ENCODE peak calls at places on chromosomes 7 and 10, in five cellular contexts. One of them, this sample, is unnamed.

GRCh38 chr10:73965890-73966768 is 31.8 kb upstream of the VCL start:
- DNase-seq in right atrium auricular region: peak; percentile 90
- DNase-seq in HCT116: peak; percentile 99
- DNase-seq in heart left ventricle: peak; percentile 84
- DNase-seq in colonic mucosa: peak; percentile 81
- DNase-seq in this sample: no peak

GRCh38 chr10:3781458-3782098 is 3.4 kb downstream of the KLF6 start:
- DNase-seq in heart left ventricle: peak; percentile 84
- DNase-seq in HCT116: no peak
- DNase-seq in colonic mucosa: peak; percentile 36
- DNase-seq in right atrium auricular region: no peak
- DNase-seq in this sample: peak; percentile 46

GRCh38 chr7:144470052-144470451 is 66.6 kb upstream of the NOBOX start:
- DNase-seq in right atrium auricular region: no peak
- DNase-seq in colonic mucosa: no peak
- DNase-seq in heart left ventricle: no peak
- DNase-seq in HCT116: no peak
- DNase-seq in this sample: no peak

GRCh38 chr7:158824028-158824427 is 5.3 kb downstream of the ESYT2 start:
- DNase-seq in colonic mucosa: no peak
- DNase-seq in heart left ventricle: no peak
- DNase-seq in right atrium auricular region: no peak
- DNase-seq in HCT116: no peak
- DNase-seq in this sample: peak; percentile 52

GRCh38 chr10:90286406-90286805 is 571.4 kb downstream of the HTR7 start:
- DNase-seq in right atrium auricular region: no peak
- DNase-seq in HCT116: no peak
- DNase-seq in colonic mucosa: no peak
- DNase-seq in heart left ventricle: no peak
- DNase-seq in this sample: no peak

GRCh38 chr10:132492323-132493035 is 45.1 kb upstream of the INPP5A start:
- DNase-seq in colonic mucosa: no peak
- DNase-seq in HCT116: no peak
- DNase-seq in right atrium auricular region: no peak
- DNase-seq in heart left ventricle: no peak
- DNase-seq in this sample: no peak

GRCh38 chr7:134992626-134993179 is 6.4 kb downstream of the AGBL3 start:
- DNase-seq in right atrium auricular region: no peak
- DNase-seq in heart left ventricle: no peak
- DNase-seq in HCT116: no peak
- DNase-seq in colonic mucosa: no peak
- DNase-seq in this sample: peak; percentile 13

GRCh38 chr10:18571076-18571475 is 80.3 kb downstream of the NSUN6 start:
- DNase-seq in colonic mucosa: no peak
- DNase-seq in HCT116: no peak
- DNase-seq in heart left ventricle: no peak
- DNase-seq in right atrium auricular region: no peak
- DNase-seq in this sample: no peak

GRCh38 chr10:96292971-96293909 is 11.0 kb upstream of the DNTT start:
- DNase-seq in heart left ventricle: no peak
- DNase-seq in colonic mucosa: peak; percentile 43
- DNase-seq in right atrium auricular region: no peak
- DNase-seq in HCT116: peak; percentile 47
- DNase-seq in this sample: peak; percentile 51

GRCh38 chr7:3722396-3722846 is 421.4 kb downstream of the SDK1 start:
- DNase-seq in heart left ventricle: no peak
- DNase-seq in right atrium auricular region: no peak
- DNase-seq in HCT116: peak; percentile 27
- DNase-seq in colonic mucosa: no peak
- DNase-seq in this sample: peak; percentile 29

GRCh38 chr10:58184120-58184670 is 83.5 kb downstream of the IPMK start:
- DNase-seq in colonic mucosa: no peak
- DNase-seq in HCT116: no peak
- DNase-seq in right atrium auricular region: no peak
- DNase-seq in heart left ventricle: no peak
- DNase-seq in this sample: no peak

GRCh38 chr7:20432071-20432470 is 101.4 kb downstream of the ITGB8 start:
- DNase-seq in HCT116: no peak
- DNase-seq in heart left ventricle: no peak
- DNase-seq in right atrium auricular region: no peak
- DNase-seq in colonic mucosa: no peak
- DNase-seq in this sample: no peak

GRCh38 chr10:69644658-69645295 is 14.7 kb downstream of the FAM241B start:
- DNase-seq in HCT116: peak; percentile 35
- DNase-seq in heart left ventricle: no peak
- DNase-seq in right atrium auricular region: peak; percentile 62
- DNase-seq in colonic mucosa: peak; percentile 57
- DNase-seq in this sample: peak; percentile 25

GRCh38 chr10:68871731-68872342 is 29.3 kb upstream of the DDX50 start:
- DNase-seq in heart left ventricle: no peak
- DNase-seq in colonic mucosa: no peak
- DNase-seq in HCT116: no peak
- DNase-seq in right atrium auricular region: no peak
- DNase-seq in this sample: no peak

DNA sequence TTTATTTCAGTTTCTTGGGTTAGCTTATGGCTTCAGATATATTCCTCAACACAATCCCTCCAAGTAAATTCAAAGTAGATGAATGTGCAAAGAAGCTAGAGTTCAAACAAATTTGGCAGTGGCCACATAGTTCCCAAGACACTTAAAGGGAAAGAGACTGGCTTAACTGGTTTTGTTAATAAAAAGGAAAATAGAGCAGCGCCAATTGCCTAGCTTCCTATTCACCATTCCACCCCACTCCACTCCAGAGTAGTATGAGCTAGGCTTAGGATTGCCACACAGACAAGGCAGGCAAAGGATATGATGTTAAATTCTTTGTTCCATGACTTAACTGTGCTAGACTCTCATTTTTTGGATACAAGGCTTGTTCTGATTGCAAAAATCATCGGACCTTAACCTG is 2.0 kb downstream of the XRCC2 start:
- DNase-seq in HCT116: no peak
- DNase-seq in right atrium auricular region: no peak
- DNase-seq in colonic mucosa: no peak
- DNase-seq in heart left ventricle: no peak
- DNase-seq in this sample: no peak
- H3K4me3 ChIP-seq in HCT116: no peak overlapping the region
- H3K4me3 ChIP-seq in right atrium auricular region: no peak overlapping the region
- H3K4me3 ChIP-seq in colonic mucosa: no peak overlapping the region
- H3K4me3 ChIP-seq in heart left ventricle: no peak overlapping the region
- H3K4me3 ChIP-seq in this sample: no peak overlapping the region

GRCh38 chr7:111730476-111731300 is 168.4 kb upstream of the IMMP2L start:
- DNase-seq in HCT116: peak; percentile 39
- DNase-seq in heart left ventricle: no peak
- DNase-seq in right atrium auricular region: no peak
- DNase-seq in colonic mucosa: no peak
- DNase-seq in this sample: no peak
- TF ChIP-seq CTCF in HCT116: peak; percentile 62
- TF ChIP-seq CTCF in heart left ventricle: peak; percentile 49
- TF ChIP-seq CTCF in right atrium auricular region: peak; percentile 45
- TF ChIP-seq CTCF in colonic mucosa: peak; percentile 16
- TF ChIP-seq CTCF in this sample: no peak

GRCh38 chr10:131087464-131088215 is 223.9 kb downstream of the TCERG1L start:
- DNase-seq in right atrium auricular region: no peak
- DNase-seq in heart left ventricle: no peak
- DNase-seq in colonic mucosa: no peak
- DNase-seq in HCT116: no peak
- DNase-seq in this sample: no peak

GRCh38 chr10:131084791-131085585 is 226.5 kb downstream of the TCERG1L start:
- DNase-seq in heart left ventricle: no peak
- DNase-seq in HCT116: no peak
- DNase-seq in colonic mucosa: no peak
- DNase-seq in right atrium auricular region: no peak
- DNase-seq in this sample: no peak

GRCh38 chr10:131086094-131086493 is 225.4 kb downstream of the TCERG1L start:
- DNase-seq in right atrium auricular region: no peak
- DNase-seq in HCT116: no peak
- DNase-seq in heart left ventricle: no peak
- DNase-seq in colonic mucosa: no peak
- DNase-seq in this sample: no peak

GRCh38 chr10:131085586-131085860 is 226.0 kb downstream of the TCERG1L start:
- DNase-seq in right atrium auricular region: no peak
- DNase-seq in HCT116: no peak
- DNase-seq in heart left ventricle: no peak
- DNase-seq in colonic mucosa: no peak
- DNase-seq in this sample: no peak

GRCh38 chr10:131086511-131086910 is 225.0 kb downstream of the TCERG1L start:
- DNase-seq in HCT116: no peak
- DNase-seq in heart left ventricle: no peak
- DNase-seq in right atrium auricular region: no peak
- DNase-seq in colonic mucosa: no peak
- DNase-seq in this sample: no peak
- H3K4me1 ChIP-seq in HCT116: no peaks in the 10 kb centered on the region
- H3K4me1 ChIP-seq in heart left ventricle: no peaks in the 10 kb centered on the region
- H3K4me1 ChIP-seq in right atrium auricular region: no peaks in the 10 kb centered on the region
- H3K4me1 ChIP-seq in colonic mucosa: no peaks in the 10 kb centered on the region
- H3K4me1 ChIP-seq in this sample: peaks cover 7% of the 10 kb centered on the region

GRCh38 chr10:22649977-22650376 is 64.4 kb downstream of the PIP4K2A start:
- DNase-seq in right atrium auricular region: no peak
- DNase-seq in HCT116: no peak
- DNase-seq in colonic mucosa: no peak
- DNase-seq in heart left ventricle: no peak
- DNase-seq in this sample: no peak
- H3K4me3 ChIP-seq in right atrium auricular region: no peak overlapping the region
- H3K4me3 ChIP-seq in HCT116: no peak overlapping the region
- H3K4me3 ChIP-seq in colonic mucosa: no peak overlapping the region
- H3K4me3 ChIP-seq in heart left ventricle: no peak overlapping the region
- H3K4me3 ChIP-seq in this sample: peak overlapping the region; percentile 28

DNA sequence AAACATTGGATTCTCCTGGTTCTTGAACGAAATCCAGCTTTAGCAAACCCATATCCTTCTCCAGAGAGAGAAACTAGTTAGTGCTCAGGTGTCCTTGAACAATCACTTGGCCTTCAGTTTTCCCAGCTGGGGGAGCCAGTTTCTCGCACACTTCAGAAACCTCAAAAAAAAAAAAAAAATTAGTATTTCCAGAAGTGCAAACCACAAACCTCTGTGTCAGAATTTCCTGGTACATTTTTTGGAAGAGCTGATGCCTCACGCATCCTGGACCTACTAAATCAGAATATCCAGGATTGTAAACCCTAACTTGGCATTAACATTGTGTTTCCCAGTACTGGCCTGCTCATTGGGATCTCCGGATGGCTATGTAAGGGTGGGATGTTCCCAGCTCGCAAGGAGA is 143.4 kb upstream of the EGR2 start:
- DNase-seq in HCT116: no peak
- DNase-seq in right atrium auricular region: no peak
- DNase-seq in colonic mucosa: no peak
- DNase-seq in heart left ventricle: no peak
- DNase-seq in this sample: no peak
- TF ChIP-seq CTCF in HCT116: no peak
- TF ChIP-seq CTCF in right atrium auricular region: no peak
- TF ChIP-seq CTCF in colonic mucosa: no peak
- TF ChIP-seq CTCF in heart left ventricle: no peak
- TF ChIP-seq CTCF in this sample: no peak

GRCh38 chr10:102627446-102628293 is 16.6 kb upstream of the TRIM8 start:
- DNase-seq in colonic mucosa: no peak
- DNase-seq in HCT116: no peak
- DNase-seq in right atrium auricular region: no peak
- DNase-seq in heart left ventricle: no peak
- DNase-seq in this sample: no peak

GRCh38 chr10:102627141-102627445 is 17.2 kb upstream of the TRIM8 start:
- DNase-seq in colonic mucosa: no peak
- DNase-seq in heart left ventricle: no peak
- DNase-seq in HCT116: no peak
- DNase-seq in right atrium auricular region: no peak
- DNase-seq in this sample: no peak

GRCh38 chr10:102624751-102625330 is 19.4 kb upstream of the TRIM8 start:
- DNase-seq in HCT116: no peak
- DNase-seq in colonic mucosa: no peak
- DNase-seq in heart left ventricle: no peak
- DNase-seq in right atrium auricular region: no peak
- DNase-seq in this sample: no peak

GRCh38 chr10:102624094-102624493 is 20.2 kb upstream of the TRIM8 start:
- DNase-seq in heart left ventricle: no peak
- DNase-seq in HCT116: no peak
- DNase-seq in colonic mucosa: no peak
- DNase-seq in right atrium auricular region: no peak
- DNase-seq in this sample: no peak

GRCh38 chr10:102626026-102626686 is 18.1 kb upstream of the TRIM8 start:
- DNase-seq in colonic mucosa: no peak
- DNase-seq in heart left ventricle: no peak
- DNase-seq in HCT116: no peak
- DNase-seq in right atrium auricular region: no peak
- DNase-seq in this sample: no peak
- H3K4me1 ChIP-seq in colonic mucosa: peaks cover 4% of the 10 kb centered on the region
- H3K4me1 ChIP-seq in heart left ventricle: peaks cover 71% of the 10 kb centered on the region
- H3K4me1 ChIP-seq in HCT116: peaks cover 51% of the 10 kb centered on the region
- H3K4me1 ChIP-seq in right atrium auricular region: no peaks in the 10 kb centered on the region
- H3K4me1 ChIP-seq in this sample: no peaks in the 10 kb centered on the region

GRCh38 chr10:72088879-72089585 is 681 bp upstream of the SPOCK2 start:
- DNase-seq in colonic mucosa: no peak
- DNase-seq in right atrium auricular region: peak; percentile 67
- DNase-seq in heart left ventricle: no peak
- DNase-seq in HCT116: no peak
- DNase-seq in this sample: peak; percentile 67
- H3K4me3 ChIP-seq in colonic mucosa: no peak overlapping the region
- H3K4me3 ChIP-seq in right atrium auricular region: peak overlapping the region; percentile 58
- H3K4me3 ChIP-seq in heart left ventricle: peak overlapping the region; percentile 58
- H3K4me3 ChIP-seq in HCT116: no peak overlapping the region
- H3K4me3 ChIP-seq in this sample: peak overlapping the region; percentile 98

GRCh38 chr10:61897671-61898434 is 3.6 kb upstream of the ARID5B start:
- DNase-seq in heart left ventricle: no peak
- DNase-seq in right atrium auricular region: peak; percentile 80
- DNase-seq in colonic mucosa: peak; percentile 46
- DNase-seq in HCT116: no peak
- DNase-seq in this sample: no peak
- TF ChIP-seq CTCF in heart left ventricle: peak; percentile 40
- TF ChIP-seq CTCF in right atrium auricular region: peak; percentile 44
- TF ChIP-seq CTCF in colonic mucosa: no peak
- TF ChIP-seq CTCF in HCT116: no peak
- TF ChIP-seq CTCF in this sample: no peak

GRCh38 chr10:5559642-5560141 is 34.9 kb downstream of the CALML3 start:
- DNase-seq in heart left ventricle: no peak
- DNase-seq in right atrium auricular region: no peak
- DNase-seq in HCT116: no peak
- DNase-seq in colonic mucosa: no peak
- DNase-seq in this sample: no peak

GRCh38 chr10:5563237-5563961 is 38.6 kb downstream of the CALML3 start:
- DNase-seq in heart left ventricle: peak; percentile 40
- DNase-seq in HCT116: no peak
- DNase-seq in colonic mucosa: no peak
- DNase-seq in right atrium auricular region: no peak
- DNase-seq in this sample: no peak

GRCh38 chr10:5561704-5562645 is 37.2 kb downstream of the CALML3 start:
- DNase-seq in colonic mucosa: no peak
- DNase-seq in heart left ventricle: peak; percentile 40
- DNase-seq in right atrium auricular region: no peak
- DNase-seq in HCT116: no peak
- DNase-seq in this sample: no peak

GRCh38 chr10:5560142-5560843 is 35.5 kb downstream of the CALML3 start:
- DNase-seq in heart left ventricle: no peak
- DNase-seq in right atrium auricular region: no peak
- DNase-seq in HCT116: no peak
- DNase-seq in colonic mucosa: no peak
- DNase-seq in this sample: no peak

GRCh38 chr10:5560844-5561703 is 36.3 kb downstream of the CALML3 start:
- DNase-seq in right atrium auricular region: no peak
- DNase-seq in HCT116: no peak
- DNase-seq in colonic mucosa: no peak
- DNase-seq in heart left ventricle: peak; percentile 38
- DNase-seq in this sample: no peak
- H3K4me1 ChIP-seq in right atrium auricular region: no peaks in the 10 kb centered on the region
- H3K4me1 ChIP-seq in HCT116: peaks cover 6% of the 10 kb centered on the region
- H3K4me1 ChIP-seq in colonic mucosa: no peaks in the 10 kb centered on the region
- H3K4me1 ChIP-seq in heart left ventricle: peaks cover 8% of the 10 kb centered on the region
- H3K4me1 ChIP-seq in this sample: peaks cover 13% of the 10 kb centered on the region